ENCODE peak calls at places on chromosomes 4 and X, in ten cellular contexts. One of them, this sample, is unnamed.

GRCh38 chrX:71450433-71451106 is 82.3 kb upstream of the OGT start:
- DNase-seq in activated CD8-positive, alpha-beta memory T cell treated with anti-CD3 and anti-CD28 coated beads for 48 hours: no peak
- DNase-seq in astrocyte of the hippocampus: no peak
- DNase-seq in stimulated activated CD4-positive, alpha-beta T cell treated with anti-CD3 and anti-CD28 coated beads, Interleukin-4, amount 100 ng/mL, for 1 hour: no peak
- DNase-seq in HFF-Myc: no peak
- DNase-seq in kidney epithelial cell: no peak
- DNase-seq in fibroblast of mammary gland: no peak
- DNase-seq in activated T-cell treated with anti-CD3 and anti-CD28 coated beads for 1 hour: no peak
- DNase-seq in NCI-H1092: no peak
- DNase-seq in tibial nerve: no peak
- DNase-seq in this sample: no peak

GRCh38 chrX:153771261-153771681 is 7.2 kb downstream of the PLXNB3 start:
- DNase-seq in activated CD8-positive, alpha-beta memory T cell treated with anti-CD3 and anti-CD28 coated beads for 48 hours: no peak
- DNase-seq in astrocyte of the hippocampus: no peak
- DNase-seq in stimulated activated CD4-positive, alpha-beta T cell treated with anti-CD3 and anti-CD28 coated beads, Interleukin-4, amount 100 ng/mL, for 1 hour: no peak
- DNase-seq in HFF-Myc: no peak
- DNase-seq in kidney epithelial cell: no peak
- DNase-seq in fibroblast of mammary gland: no peak
- DNase-seq in activated T-cell treated with anti-CD3 and anti-CD28 coated beads for 1 hour: no peak
- DNase-seq in NCI-H1092: no peak
- DNase-seq in tibial nerve: no peak
- DNase-seq in this sample: peak

GRCh38 chrX:40755291-40756249 is 20.2 kb upstream of the MED14 start:
- DNase-seq in activated CD8-positive, alpha-beta memory T cell treated with anti-CD3 and anti-CD28 coated beads for 48 hours: no peak
- DNase-seq in astrocyte of the hippocampus: peak
- DNase-seq in stimulated activated CD4-positive, alpha-beta T cell treated with anti-CD3 and anti-CD28 coated beads, Interleukin-4, amount 100 ng/mL, for 1 hour: no peak
- DNase-seq in HFF-Myc: no peak
- DNase-seq in kidney epithelial cell: no peak
- DNase-seq in fibroblast of mammary gland: peak
- DNase-seq in activated T-cell treated with anti-CD3 and anti-CD28 coated beads for 1 hour: no peak
- DNase-seq in NCI-H1092: no peak
- DNase-seq in tibial nerve: no peak
- DNase-seq in this sample: no peak

GRCh38 chrX:20968996-20969395 is 405.2 kb upstream of the CNKSR2 start:
- DNase-seq in activated CD8-positive, alpha-beta memory T cell treated with anti-CD3 and anti-CD28 coated beads for 48 hours: no peak
- DNase-seq in astrocyte of the hippocampus: peak
- DNase-seq in stimulated activated CD4-positive, alpha-beta T cell treated with anti-CD3 and anti-CD28 coated beads, Interleukin-4, amount 100 ng/mL, for 1 hour: no peak
- DNase-seq in HFF-Myc: no peak
- DNase-seq in kidney epithelial cell: no peak
- DNase-seq in fibroblast of mammary gland: peak
- DNase-seq in activated T-cell treated with anti-CD3 and anti-CD28 coated beads for 1 hour: no peak
- DNase-seq in NCI-H1092: no peak
- DNase-seq in tibial nerve: no peak
- DNase-seq in this sample: no peak

GRCh38 chrX:10310502-10310901 is 153.7 kb downstream of the CLCN4 start:
- DNase-seq in activated CD8-positive, alpha-beta memory T cell treated with anti-CD3 and anti-CD28 coated beads for 48 hours: no peak
- DNase-seq in astrocyte of the hippocampus: no peak
- DNase-seq in stimulated activated CD4-positive, alpha-beta T cell treated with anti-CD3 and anti-CD28 coated beads, Interleukin-4, amount 100 ng/mL, for 1 hour: no peak
- DNase-seq in HFF-Myc: no peak
- DNase-seq in kidney epithelial cell: peak
- DNase-seq in fibroblast of mammary gland: no peak
- DNase-seq in activated T-cell treated with anti-CD3 and anti-CD28 coated beads for 1 hour: no peak
- DNase-seq in NCI-H1092: no peak
- DNase-seq in tibial nerve: no peak
- DNase-seq in this sample: no peak

GRCh38 chr4:116489739-116490138 is 595.6 kb downstream of the TRAM1L1 start:
- DNase-seq in activated CD8-positive, alpha-beta memory T cell treated with anti-CD3 and anti-CD28 coated beads for 48 hours: no peak
- DNase-seq in astrocyte of the hippocampus: no peak
- DNase-seq in stimulated activated CD4-positive, alpha-beta T cell treated with anti-CD3 and anti-CD28 coated beads, Interleukin-4, amount 100 ng/mL, for 1 hour: no peak
- DNase-seq in HFF-Myc: no peak
- DNase-seq in kidney epithelial cell: no peak
- DNase-seq in fibroblast of mammary gland: no peak
- DNase-seq in activated T-cell treated with anti-CD3 and anti-CD28 coated beads for 1 hour: no peak
- DNase-seq in NCI-H1092: no peak
- DNase-seq in tibial nerve: no peak
- DNase-seq in this sample: no peak

GRCh38 chrX:126799059-126799458 is 20.5 kb upstream of the PRR32 start:
- DNase-seq in activated CD8-positive, alpha-beta memory T cell treated with anti-CD3 and anti-CD28 coated beads for 48 hours: no peak
- DNase-seq in astrocyte of the hippocampus: no peak
- DNase-seq in stimulated activated CD4-positive, alpha-beta T cell treated with anti-CD3 and anti-CD28 coated beads, Interleukin-4, amount 100 ng/mL, for 1 hour: no peak
- DNase-seq in HFF-Myc: no peak
- DNase-seq in kidney epithelial cell: no peak
- DNase-seq in fibroblast of mammary gland: no peak
- DNase-seq in activated T-cell treated with anti-CD3 and anti-CD28 coated beads for 1 hour: no peak
- DNase-seq in NCI-H1092: no peak
- DNase-seq in tibial nerve: no peak
- DNase-seq in this sample: no peak

GRCh38 chr4:176959980-176960379 is 167.3 kb upstream of the VEGFC start:
- DNase-seq in activated CD8-positive, alpha-beta memory T cell treated with anti-CD3 and anti-CD28 coated beads for 48 hours: no peak
- DNase-seq in astrocyte of the hippocampus: no peak
- DNase-seq in stimulated activated CD4-positive, alpha-beta T cell treated with anti-CD3 and anti-CD28 coated beads, Interleukin-4, amount 100 ng/mL, for 1 hour: no peak
- DNase-seq in HFF-Myc: no peak
- DNase-seq in kidney epithelial cell: no peak
- DNase-seq in fibroblast of mammary gland: no peak
- DNase-seq in activated T-cell treated with anti-CD3 and anti-CD28 coated beads for 1 hour: no peak
- DNase-seq in NCI-H1092: no peak
- DNase-seq in tibial nerve: no peak
- DNase-seq in this sample: no peak

GRCh38 chr4:67762091-67762490 is 7.9 kb upstream of the GNRHR start:
- DNase-seq in activated CD8-positive, alpha-beta memory T cell treated with anti-CD3 and anti-CD28 coated beads for 48 hours: no peak
- DNase-seq in astrocyte of the hippocampus: peak
- DNase-seq in stimulated activated CD4-positive, alpha-beta T cell treated with anti-CD3 and anti-CD28 coated beads, Interleukin-4, amount 100 ng/mL, for 1 hour: no peak
- DNase-seq in HFF-Myc: no peak
- DNase-seq in kidney epithelial cell: no peak
- DNase-seq in fibroblast of mammary gland: peak
- DNase-seq in activated T-cell treated with anti-CD3 and anti-CD28 coated beads for 1 hour: no peak
- DNase-seq in NCI-H1092: no peak
- DNase-seq in tibial nerve: no peak
- DNase-seq in this sample: no peak

GRCh38 chr4:99645036-99645435 is 12.6 kb downstream of the C4orf54 start:
- DNase-seq in activated CD8-positive, alpha-beta memory T cell treated with anti-CD3 and anti-CD28 coated beads for 48 hours: no peak
- DNase-seq in astrocyte of the hippocampus: peak
- DNase-seq in stimulated activated CD4-positive, alpha-beta T cell treated with anti-CD3 and anti-CD28 coated beads, Interleukin-4, amount 100 ng/mL, for 1 hour: no peak
- DNase-seq in HFF-Myc: no peak
- DNase-seq in kidney epithelial cell: no peak
- DNase-seq in fibroblast of mammary gland: no peak
- DNase-seq in activated T-cell treated with anti-CD3 and anti-CD28 coated beads for 1 hour: no peak
- DNase-seq in NCI-H1092: no peak
- DNase-seq in tibial nerve: no peak
- DNase-seq in this sample: no peak

GRCh38 chrX:136028383-136028984 is 43.2 kb downstream of the SLC9A6 start:
- DNase-seq in activated CD8-positive, alpha-beta memory T cell treated with anti-CD3 and anti-CD28 coated beads for 48 hours: no peak
- DNase-seq in astrocyte of the hippocampus: peak
- DNase-seq in stimulated activated CD4-positive, alpha-beta T cell treated with anti-CD3 and anti-CD28 coated beads, Interleukin-4, amount 100 ng/mL, for 1 hour: no peak
- DNase-seq in HFF-Myc: no peak
- DNase-seq in kidney epithelial cell: peak
- DNase-seq in fibroblast of mammary gland: peak
- DNase-seq in activated T-cell treated with anti-CD3 and anti-CD28 coated beads for 1 hour: no peak
- DNase-seq in NCI-H1092: peak
- DNase-seq in tibial nerve: peak
- DNase-seq in this sample: no peak

GRCh38 chr4:48065587-48066052 is 49.0 kb downstream of the NIPAL1 start:
- DNase-seq in activated CD8-positive, alpha-beta memory T cell treated with anti-CD3 and anti-CD28 coated beads for 48 hours: no peak
- DNase-seq in astrocyte of the hippocampus: no peak
- DNase-seq in stimulated activated CD4-positive, alpha-beta T cell treated with anti-CD3 and anti-CD28 coated beads, Interleukin-4, amount 100 ng/mL, for 1 hour: no peak
- DNase-seq in HFF-Myc: no peak
- DNase-seq in kidney epithelial cell: no peak
- DNase-seq in fibroblast of mammary gland: no peak
- DNase-seq in activated T-cell treated with anti-CD3 and anti-CD28 coated beads for 1 hour: no peak
- DNase-seq in NCI-H1092: no peak
- DNase-seq in tibial nerve: no peak
- DNase-seq in this sample: no peak

GRCh38 chr4:129600898-129601297 is 504.9 kb downstream of the C4orf33 start:
- DNase-seq in activated CD8-positive, alpha-beta memory T cell treated with anti-CD3 and anti-CD28 coated beads for 48 hours: no peak
- DNase-seq in astrocyte of the hippocampus: no peak
- DNase-seq in stimulated activated CD4-positive, alpha-beta T cell treated with anti-CD3 and anti-CD28 coated beads, Interleukin-4, amount 100 ng/mL, for 1 hour: no peak
- DNase-seq in HFF-Myc: no peak
- DNase-seq in kidney epithelial cell: no peak
- DNase-seq in fibroblast of mammary gland: no peak
- DNase-seq in activated T-cell treated with anti-CD3 and anti-CD28 coated beads for 1 hour: no peak
- DNase-seq in NCI-H1092: no peak
- DNase-seq in tibial nerve: no peak
- DNase-seq in this sample: no peak

GRCh38 chrX:154136627-154137161 is 7.3 kb upstream of the OPN1LW start:
- DNase-seq in activated CD8-positive, alpha-beta memory T cell treated with anti-CD3 and anti-CD28 coated beads for 48 hours: peak
- DNase-seq in astrocyte of the hippocampus: peak
- DNase-seq in stimulated activated CD4-positive, alpha-beta T cell treated with anti-CD3 and anti-CD28 coated beads, Interleukin-4, amount 100 ng/mL, for 1 hour: peak
- DNase-seq in HFF-Myc: no peak
- DNase-seq in kidney epithelial cell: no peak
- DNase-seq in fibroblast of mammary gland: peak
- DNase-seq in activated T-cell treated with anti-CD3 and anti-CD28 coated beads for 1 hour: peak
- DNase-seq in NCI-H1092: peak
- DNase-seq in tibial nerve: peak
- DNase-seq in this sample: peak

GRCh38 chrX:46218373-46218772 is 326.8 kb downstream of the ZNF674 start:
- DNase-seq in activated CD8-positive, alpha-beta memory T cell treated with anti-CD3 and anti-CD28 coated beads for 48 hours: no peak
- DNase-seq in astrocyte of the hippocampus: peak
- DNase-seq in stimulated activated CD4-positive, alpha-beta T cell treated with anti-CD3 and anti-CD28 coated beads, Interleukin-4, amount 100 ng/mL, for 1 hour: no peak
- DNase-seq in HFF-Myc: no peak
- DNase-seq in kidney epithelial cell: no peak
- DNase-seq in fibroblast of mammary gland: no peak
- DNase-seq in activated T-cell treated with anti-CD3 and anti-CD28 coated beads for 1 hour: no peak
- DNase-seq in NCI-H1092: no peak
- DNase-seq in tibial nerve: no peak
- DNase-seq in this sample: no peak

This sample was measured in activated naive CD8-positive, alpha-beta T cell treated with anti-CD3 and anti-CD28 coated beads, Interleukin-2, amount 10 ng/mL, durations not matched to agents 7 days and 5 days.